ENCODE peak calls at places on chromosome 17, in five cellular contexts. U, I, L, Q and V are unnamed samples.

GRCh38 chr17:40399185-40399584 is 18.5 kb downstream of the TOP2A start:
- DNase-seq in L (no peak), U (no peak), Q (no peak), I (no peak), V (peak; percentile 29)

GRCh38 chr17:34312080-34312479 is 7.2 kb upstream of the CCL8 start:
- DNase-seq in Q (no peak), I (no peak), L (no peak), U (no peak), V (peak; percentile 58)

GRCh38 chr17:61495161-61495857 is 43.1 kb downstream of the TBX4 start:
- DNase-seq in U (no peak), I (no peak), Q (no peak), L (peak; percentile 62), V (peak; percentile 92)

GRCh38 chr17:79071161-79071560 is 3.5 kb upstream of the ENGASE start:
- DNase-seq in U (no peak), L (peak; percentile 29), I (no peak), Q (no peak), V (no peak)

GRCh38 chr17:57944796-57945362 is 10.3 kb downstream of the CUEDC1 start:
- DNase-seq in Q (no peak), I (no peak), L (peak; percentile 8), U (no peak), V (peak; percentile 10)

GRCh38 chr17:56521439-56522141 is 71.9 kb upstream of the NOG start:
- DNase-seq in L (no peak), Q (no peak), I (no peak), U (no peak), V (no peak)

GRCh38 chr17:37761065-37761464 is 16.2 kb upstream of the HNF1B start:
- DNase-seq in I (no peak), U (no peak), L (no peak), Q (no peak), V (no peak)

GRCh38 chr17:62668091-62668804 is 40.8 kb downstream of the MRC2 start:
- DNase-seq in I (no peak), Q (no peak), U (no peak), L (peak; percentile 41), V (peak; percentile 52)

GRCh38 chr17:73508057-73508930 is 136.0 kb downstream of the SDK2 start:
- DNase-seq in I (no peak), L (no peak), U (no peak), Q (no peak), V (no peak)

GRCh38 chr17:4482338-4483011 is 16.2 kb upstream of the SPNS2 start:
- DNase-seq in L (no peak), I (no peak), U (no peak), Q (no peak), V (no peak)